ENCODE peak calls at places on chromosomes 3 and 15, in six cellular contexts. Y is HFFc6, U is fibroblast of mammary gland, L is AG08396, V is omental fat pad, F is stromal cell of bone marrow. H is an unnamed sample.

GRCh38 chr3:134357914-134358811 is 16.1 kb downstream of the AMOTL2 start:
- DNase-seq in L (peak), V (no peak), F (peak), Y (peak), U (peak), H (no peak)

GRCh38 chr15:86063328-86064180 is 16.1 kb upstream of the AGBL1 start:
- DNase-seq in U (no peak), L (no peak), V (no peak), F (no peak), Y (no peak), H (no peak)

GRCh38 chr3:15331606-15332404 is 581 bp downstream of the SH3BP5 start:
- DNase-seq in F (no peak), U (peak), L (peak), Y (no peak), V (no peak), H (peak)

GRCh38 chr3:63351159-63352007 is 73.3 kb downstream of the SYNPR start:
- DNase-seq in V (no peak), U (peak), Y (peak), L (peak), F (peak), H (no peak)

GRCh38 chr3:167565489-167565888 is 88.3 kb downstream of the WDR49 start:
- DNase-seq in Y (no peak), V (no peak), U (no peak), F (no peak), L (no peak), H (no peak)

GRCh38 chr3:23324745-23325144 is 121.6 kb downstream of the UBE2E2 start:
- DNase-seq in L (peak), F (peak), U (peak), V (no peak), Y (peak), H (peak)

GRCh38 chr3:42476225-42477160 is 25.9 kb upstream of the VIPR1 start:
- DNase-seq in L (no peak), Y (peak), U (no peak), F (no peak), V (no peak), H (no peak)

GRCh38 chr3:13477946-13478345 is 2.2 kb upstream of the HDAC11 start:
- DNase-seq in Y (no peak), V (no peak), F (no peak), L (no peak), U (no peak), H (no peak)

GRCh38 chr15:90889736-90890456 is 5.6 kb downstream of the FES start:
- DNase-seq in L (no peak), Y (no peak), F (no peak), U (no peak), V (no peak), H (no peak)

GRCh38 chr3:5006755-5007202 is 27.5 kb downstream of the BHLHE40 start:
- DNase-seq in Y (no peak), U (no peak), V (no peak), L (no peak), F (no peak), H (peak)

GRCh38 chr3:65915477-65915876 is 123.2 kb downstream of the MAGI1 start:
- DNase-seq in L (no peak), V (no peak), F (no peak), U (no peak), Y (no peak), H (no peak)

GRCh38 chr15:68354923-68355322 is 77.0 kb downstream of the ITGA11 start:
- DNase-seq in Y (peak), U (peak), L (peak), F (peak), V (no peak), H (no peak)

GRCh38 chr3:196501316-196502064 is 2.1 kb downstream of the RNF168 start:
- DNase-seq in V (no peak), Y (peak), U (peak), L (no peak), F (no peak), H (no peak)

GRCh38 chr3:14397531-14397930 is 4.9 kb upstream of the SLC6A6 start:
- DNase-seq in F (no peak), U (no peak), V (no peak), Y (no peak), L (no peak), H (no peak)

GRCh38 chr15:68704496-68705021 is 116.1 kb downstream of the ANP32A start:
- DNase-seq in U (no peak), V (no peak), Y (no peak), L (peak), F (peak), H (no peak)

GRCh38 chr3:100427694-100428093 is 26.4 kb downstream of the LNP1 start:
- DNase-seq in U (no peak), Y (no peak), F (no peak), V (no peak), L (no peak), H (no peak)

GRCh38 chr3:173688216-173688842 is 290.8 kb downstream of the NLGN1 start:
- DNase-seq in Y (no peak), U (no peak), F (peak), V (no peak), L (no peak), H (no peak)

GRCh38 chr3:147421184-147421912 is 12.2 kb downstream of the ZIC1 start:
- DNase-seq in U (no peak), L (peak), F (no peak), V (no peak), Y (no peak), H (no peak)

GRCh38 chr15:38378162-38378560 is 75.8 kb upstream of the FAM98B start:
- DNase-seq in F (no peak), U (peak), Y (no peak), L (no peak), V (peak), H (no peak)

GRCh38 chr3:183911763-183912506 is 27.3 kb upstream of the PARL start:
- DNase-seq in V (no peak), Y (no peak), U (no peak), L (no peak), F (no peak), H (no peak)

GRCh38 chr15:29570931-29571727 is 251.1 kb downstream of the TJP1 start:
- DNase-seq in L (no peak), V (no peak), Y (no peak), F (no peak), U (no peak), H (no peak)

GRCh38 chr3:63740116-63740515 is 79.0 kb upstream of the C3orf49 start:
- DNase-seq in U (no peak), V (no peak), L (no peak), Y (no peak), F (no peak), H (no peak)

GRCh38 chr3:152060701-152061100 is 187.3 kb downstream of the SUCNR1 start:
- DNase-seq in V (no peak), L (no peak), Y (no peak), F (no peak), U (no peak), H (no peak)

GRCh38 chr3:14806641-14807263 is 12.0 kb upstream of the FGD5 start:
- DNase-seq in F (no peak), U (peak), Y (no peak), V (no peak), L (no peak), H (no peak)

GRCh38 chr15:73950479-73951043 is 24.3 kb downstream of the LOXL1 start:
- DNase-seq in V (no peak), F (peak), L (no peak), Y (no peak), U (peak), H (no peak)

GRCh38 chr3:119831022-119831421 is 49.1 kb downstream of the NR1I2 start:
- DNase-seq in V (no peak), U (no peak), L (no peak), F (no peak), Y (peak), H (no peak)

GRCh38 chr3:54951405-54951804 is 23.5 kb upstream of the LRTM1 start:
- DNase-seq in L (peak), Y (peak), V (peak), U (peak), F (peak), H (no peak)

GRCh38 chr3:43286886-43287301 is 554 bp downstream of the SNRK start:
- DNase-seq in Y (no peak), L (peak), F (no peak), U (peak), V (no peak), H (no peak)

GRCh38 chr3:60431599-60431958 is 819.7 kb downstream of the FHIT start:
- DNase-seq in V (no peak), F (peak), Y (no peak), L (no peak), U (peak), H (no peak)

GRCh38 chr15:55270301-55270700 is 19.3 kb downstream of the RAB27A start:
- DNase-seq in F (no peak), V (no peak), Y (no peak), U (no peak), L (no peak), H (no peak)

H was measured in naive B cell.